ENCODE peak calls at places on chromosomes 1 and 21, in four cellular contexts. One of them, this sample, is unnamed.

GRCh38 chr1:247540536-247540935 is 4.3 kb upstream of the OR2C3 start:
- DNase-seq in K562: no peak
- DNase-seq in H1: no peak
- DNase-seq in GM12878: no peak
- DNase-seq in this sample: no peak

GRCh38 chr21:37149411-37149810 is 76.4 kb downstream of the TTC3 start:
- DNase-seq in GM12878: no peak
- DNase-seq in H1: no peak
- DNase-seq in K562: no peak
- DNase-seq in this sample: peak; percentile 4

GRCh38 chr21:41761211-41762181 is 5.4 kb downstream of the RIPK4 start:
- DNase-seq in K562: no peak
- DNase-seq in GM12878: no peak
- DNase-seq in H1: no peak
- DNase-seq in this sample: peak; percentile 38

GRCh38 chr1:6785721-6786505 is 659 bp downstream of the CAMTA1 start:
- DNase-seq in H1: peak; percentile 70
- DNase-seq in GM12878: no peak
- DNase-seq in K562: peak; percentile 95
- DNase-seq in this sample: no peak

GRCh38 chr21:42618713-42619112 is 34.7 kb upstream of the PDE9A start:
- DNase-seq in H1: no peak
- DNase-seq in GM12878: no peak
- DNase-seq in K562: no peak
- DNase-seq in this sample: no peak

GRCh38 chr1:97920832-97921571 is at the start of gene DPYD:
- DNase-seq in K562: peak; percentile 67
- DNase-seq in GM12878: peak; percentile 42
- DNase-seq in H1: peak; percentile 86
- DNase-seq in this sample: peak; percentile 60

GRCh38 chr1:197199923-197200467 is 53.5 kb upstream of the ASPM start:
- DNase-seq in K562: no peak
- DNase-seq in GM12878: no peak
- DNase-seq in H1: no peak
- DNase-seq in this sample: no peak

GRCh38 chr1:159282118-159282517 is 20.0 kb upstream of the FCER1A start:
- DNase-seq in K562: no peak
- DNase-seq in H1: no peak
- DNase-seq in GM12878: no peak
- DNase-seq in this sample: peak; percentile 48

GRCh38 chr1:36149973-36150295 is 648 bp upstream of the TRAPPC3 start:
- DNase-seq in K562: no peak
- DNase-seq in GM12878: no peak
- DNase-seq in H1: no peak
- DNase-seq in this sample: no peak

GRCh38 chr21:41845310-41846032 is 33.7 kb downstream of the PRDM15 start:
- DNase-seq in K562: peak; percentile 70
- DNase-seq in H1: no peak
- DNase-seq in GM12878: no peak
- DNase-seq in this sample: no peak

GRCh38 chr1:48248356-48248755 is 25.8 kb downstream of the SLC5A9 start:
- DNase-seq in H1: no peak
- DNase-seq in GM12878: no peak
- DNase-seq in K562: no peak
- DNase-seq in this sample: no peak

GRCh38 chr1:230633469-230633868 is 8.8 kb upstream of the COG2 start:
- DNase-seq in K562: no peak
- DNase-seq in GM12878: no peak
- DNase-seq in H1: no peak
- DNase-seq in this sample: peak; percentile 56

GRCh38 chr1:180211860-180212229 is 18.2 kb upstream of the LHX4 start:
- DNase-seq in H1: no peak
- DNase-seq in GM12878: no peak
- DNase-seq in K562: no peak
- DNase-seq in this sample: no peak

GRCh38 chr21:44548922-44549321 is 2.4 kb downstream of the KRTAP10-2 start:
- DNase-seq in H1: peak; percentile 53
- DNase-seq in K562: no peak
- DNase-seq in GM12878: no peak
- DNase-seq in this sample: no peak

GRCh38 chr1:181588631-181589030 is 105.3 kb downstream of the CACNA1E start:
- DNase-seq in H1: no peak
- DNase-seq in GM12878: no peak
- DNase-seq in K562: no peak
- DNase-seq in this sample: no peak

GRCh38 chr1:5267603-5268235 is 613.3 kb downstream of the AJAP1 start:
- DNase-seq in GM12878: no peak
- DNase-seq in H1: peak; percentile 53
- DNase-seq in K562: no peak
- DNase-seq in this sample: no peak

GRCh38 chr1:24177161-24177560 is 9.9 kb downstream of the IFNLR1 start:
- DNase-seq in H1: no peak
- DNase-seq in K562: no peak
- DNase-seq in GM12878: no peak
- DNase-seq in this sample: no peak

GRCh38 chr1:85495556-85495955 is 30.6 kb upstream of the DDAH1 start:
- DNase-seq in GM12878: no peak
- DNase-seq in H1: no peak
- DNase-seq in K562: no peak
- DNase-seq in this sample: no peak

GRCh38 chr1:48470506-48470905 is 1.5 kb downstream of the SPATA6 start:
- DNase-seq in GM12878: no peak
- DNase-seq in H1: peak; percentile 44
- DNase-seq in K562: no peak
- DNase-seq in this sample: no peak

GRCh38 chr1:204863024-204863423 is 7.6 kb upstream of the NFASC start:
- DNase-seq in H1: no peak
- DNase-seq in K562: no peak
- DNase-seq in GM12878: no peak
- DNase-seq in this sample: no peak

GRCh38 chr1:21117159-21117953 is 59.3 kb downstream of the EIF4G3 start:
- DNase-seq in K562: no peak
- DNase-seq in H1: no peak
- DNase-seq in GM12878: no peak
- DNase-seq in this sample: peak; percentile 56

GRCh38 chr21:31420988-31421387 is 76.9 kb upstream of the TIAM1 start:
- DNase-seq in GM12878: no peak
- DNase-seq in K562: no peak
- DNase-seq in H1: no peak
- DNase-seq in this sample: no peak

GRCh38 chr21:33121715-33122475 is 52.0 kb downstream of the OLIG1 start:
- DNase-seq in K562: peak; percentile 95
- DNase-seq in GM12878: no peak
- DNase-seq in H1: no peak
- DNase-seq in this sample: no peak

GRCh38 chr21:37452222-37452621 is 85.6 kb downstream of the DYRK1A start:
- DNase-seq in GM12878: no peak
- DNase-seq in K562: no peak
- DNase-seq in H1: no peak
- DNase-seq in this sample: no peak

GRCh38 chr1:181101581-181102226 is 13.2 kb downstream of the IER5 start:
- DNase-seq in H1: no peak
- DNase-seq in K562: no peak
- DNase-seq in GM12878: no peak
- DNase-seq in this sample: no peak

GRCh38 chr1:17274186-17275170 is 25.6 kb downstream of the PADI3 start:
- DNase-seq in H1: peak; percentile 94
- DNase-seq in GM12878: peak; percentile 11
- DNase-seq in K562: peak; percentile 88
- DNase-seq in this sample: peak; percentile 24

GRCh38 chr21:42403611-42404231 is at the start of gene UBASH3A:
- DNase-seq in GM12878: no peak
- DNase-seq in K562: peak; percentile 65
- DNase-seq in H1: no peak
- DNase-seq in this sample: no peak

GRCh38 chr1:156931553-156931952 is 11.1 kb downstream of the LRRC71 start:
- DNase-seq in GM12878: no peak
- DNase-seq in H1: no peak
- DNase-seq in K562: no peak
- DNase-seq in this sample: no peak

GRCh38 chr1:229204863-229205777 is 65.8 kb upstream of the RAB4A start:
- DNase-seq in K562: no peak
- DNase-seq in H1: peak; percentile 43
- DNase-seq in GM12878: no peak
- DNase-seq in this sample: no peak

GRCh38 chr1:229207916-229208315 is 63.0 kb upstream of the RAB4A start:
- DNase-seq in K562: no peak
- DNase-seq in H1: no peak
- DNase-seq in GM12878: no peak
- DNase-seq in this sample: no peak

GRCh38 chr1:229208481-229208880 is 62.4 kb upstream of the RAB4A start:
- DNase-seq in H1: no peak
- DNase-seq in K562: no peak
- DNase-seq in GM12878: no peak
- DNase-seq in this sample: no peak

GRCh38 chr1:229203991-229204632 is 66.8 kb upstream of the RAB4A start:
- DNase-seq in GM12878: no peak
- DNase-seq in H1: peak; percentile 44
- DNase-seq in K562: no peak
- DNase-seq in this sample: no peak

GRCh38 chr1:229205854-229206253 is 65.1 kb upstream of the RAB4A start:
- DNase-seq in K562: no peak
- DNase-seq in GM12878: no peak
- DNase-seq in H1: peak; percentile 44
- DNase-seq in this sample: no peak
- TF ChIP-seq CBX5 in K562: no peak
- TF ChIP-seq CBX5 in GM12878: no peak
- TF ChIP-seq CBX5 in H1: no peak
- TF ChIP-seq CBX5 in this sample: no peak

DNA sequence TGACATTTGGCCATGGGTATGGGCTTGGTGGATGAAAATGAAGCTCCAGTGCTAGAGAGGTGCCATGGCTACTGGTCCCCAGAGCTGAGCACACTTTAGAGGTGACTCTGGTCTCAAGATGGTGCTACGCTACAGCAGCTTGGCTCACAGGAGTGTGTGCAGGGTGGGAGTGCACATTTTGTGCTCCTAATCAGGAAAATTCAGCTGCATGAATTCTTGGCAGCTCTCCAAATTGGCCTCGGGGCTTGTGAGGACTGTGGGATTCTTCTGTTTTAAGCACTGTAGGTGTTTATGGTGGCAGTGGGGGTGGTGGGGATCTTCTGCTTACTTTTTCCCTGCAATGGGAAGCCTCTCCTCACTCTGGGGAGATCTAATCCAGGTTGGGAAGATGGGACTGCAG is 17.3 kb upstream of the TIPRL start:
- DNase-seq in K562: no peak
- DNase-seq in GM12878: no peak
- DNase-seq in H1: no peak
- DNase-seq in this sample: no peak
- TF ChIP-seq CBX5 in K562: no peak
- TF ChIP-seq CBX5 in GM12878: no peak
- TF ChIP-seq CBX5 in H1: no peak
- TF ChIP-seq CBX5 in this sample: no peak

DNA sequence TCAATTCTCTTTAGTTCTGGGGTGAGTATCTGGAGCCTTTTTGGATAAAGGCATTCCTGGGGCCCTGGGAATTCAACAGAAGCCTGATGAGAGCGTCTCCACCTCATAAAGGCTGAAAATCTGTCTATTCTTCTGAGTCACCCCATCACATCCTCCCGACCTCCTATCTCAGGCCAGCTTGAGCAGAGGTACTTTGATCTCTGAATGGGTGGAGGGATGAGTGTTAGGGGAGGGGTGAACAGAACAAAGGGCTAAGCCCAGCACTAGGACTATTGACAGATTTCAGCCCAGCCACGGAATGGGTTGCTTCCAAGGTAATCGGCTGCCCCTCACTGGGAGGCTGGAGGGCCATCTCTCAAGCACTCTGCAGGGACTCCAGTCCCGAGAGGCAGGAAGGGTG is 2.5 kb upstream of the MYBPH start:
- DNase-seq in K562: no peak
- DNase-seq in GM12878: no peak
- DNase-seq in H1: no peak
- DNase-seq in this sample: peak; percentile 84
- TF ChIP-seq CBX5 in K562: no peak
- TF ChIP-seq CBX5 in GM12878: no peak
- TF ChIP-seq CBX5 in H1: no peak
- TF ChIP-seq CBX5 in this sample: no peak

GRCh38 chr1:10679521-10680220 is 116.8 kb downstream of the CASZ1 start:
- DNase-seq in H1: peak; percentile 83
- DNase-seq in K562: peak; percentile 78
- DNase-seq in GM12878: no peak
- DNase-seq in this sample: peak; percentile 82
- TF ChIP-seq CBX5 in H1: no peak
- TF ChIP-seq CBX5 in K562: no peak
- TF ChIP-seq CBX5 in GM12878: no peak
- TF ChIP-seq CBX5 in this sample: peak; percentile 17

DNA sequence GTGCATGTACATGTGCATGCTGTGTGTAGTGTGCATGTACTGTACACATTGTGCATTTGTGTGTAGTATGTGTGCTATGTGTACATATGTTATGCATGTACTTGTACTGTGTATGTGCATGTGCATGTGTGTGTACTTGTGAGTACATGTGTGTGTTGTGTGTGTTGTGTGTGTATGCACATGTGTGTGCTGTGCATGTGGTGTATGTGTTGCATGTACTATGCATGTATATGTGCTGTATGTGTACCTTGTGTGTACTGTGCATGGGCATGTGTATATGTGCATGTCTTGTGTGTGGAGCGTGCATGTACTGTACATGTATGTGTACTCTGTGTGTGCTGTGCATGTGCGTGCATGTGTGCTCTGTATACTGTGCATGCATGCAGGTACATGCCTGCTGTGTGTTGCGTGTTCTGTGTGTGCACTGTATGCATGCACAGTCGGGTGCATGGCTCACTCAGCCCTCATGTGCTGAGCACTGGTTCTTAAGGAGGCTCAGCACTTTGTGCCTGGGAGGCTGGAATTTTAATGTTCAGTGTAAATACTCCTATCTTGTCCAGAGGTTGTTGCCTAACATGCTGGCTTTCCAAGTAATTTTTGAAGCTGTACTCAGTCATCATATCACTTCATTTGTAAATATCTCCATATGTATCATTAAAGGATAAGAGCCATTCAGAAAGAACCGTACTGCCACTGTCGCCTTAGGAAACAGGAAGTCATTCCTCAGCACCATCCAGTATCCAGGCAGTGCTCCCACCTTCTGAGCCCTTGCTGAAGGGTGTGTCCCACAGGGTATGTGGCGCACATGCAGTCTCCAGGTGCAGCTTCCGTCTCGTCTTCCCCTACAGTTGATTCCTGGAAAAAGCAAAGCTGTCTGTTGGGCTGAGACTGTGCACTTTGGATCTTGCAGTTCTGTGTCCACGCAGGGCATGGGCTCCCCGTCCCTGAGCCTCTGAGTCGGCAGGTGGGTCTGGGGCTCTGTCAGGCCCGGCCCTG is 32.5 kb downstream of the SNAP47 start:
- DNase-seq in H1: no peak
- DNase-seq in GM12878: no peak
- DNase-seq in K562: no peak
- DNase-seq in this sample: no peak
- TF ChIP-seq CBX5 in H1: no peak
- TF ChIP-seq CBX5 in GM12878: no peak
- TF ChIP-seq CBX5 in K562: no peak
- TF ChIP-seq CBX5 in this sample: no peak

GRCh38 chr21:45836694-45837670 is 144.6 kb upstream of the COL6A1 start:
- DNase-seq in GM12878: no peak
- DNase-seq in K562: no peak
- DNase-seq in H1: no peak
- DNase-seq in this sample: no peak
- TF ChIP-seq CBX5 in GM12878: no peak
- TF ChIP-seq CBX5 in K562: no peak
- TF ChIP-seq CBX5 in H1: no peak
- TF ChIP-seq CBX5 in this sample: no peak